ENCODE peak calls at places on chromosomes 5 and 9, in eight cellular contexts. One of them, this sample, is unnamed.

GRCh38 chr9:98214811-98215210 is 22.4 kb upstream of the CORO2A start:
- DNase-seq in caudate nucleus: no peak
- DNase-seq in NCI-H460: no peak
- DNase-seq in EL: no peak
- DNase-seq in adrenal gland: peak
- DNase-seq in NCI-H1048: no peak
- DNase-seq in omental fat pad: no peak
- DNase-seq in frontal cortex: no peak
- DNase-seq in this sample: no peak

GRCh38 chr5:173941758-173942401 is 47.1 kb upstream of the C5orf47 start:
- DNase-seq in caudate nucleus: no peak
- DNase-seq in NCI-H460: no peak
- DNase-seq in EL: no peak
- DNase-seq in adrenal gland: no peak
- DNase-seq in NCI-H1048: no peak
- DNase-seq in omental fat pad: no peak
- DNase-seq in frontal cortex: no peak
- DNase-seq in this sample: no peak

GRCh38 chr9:108489567-108489966 is 366.2 kb downstream of the ACTL7B start:
- DNase-seq in caudate nucleus: no peak
- DNase-seq in NCI-H460: no peak
- DNase-seq in EL: no peak
- DNase-seq in adrenal gland: no peak
- DNase-seq in NCI-H1048: no peak
- DNase-seq in omental fat pad: no peak
- DNase-seq in frontal cortex: no peak
- DNase-seq in this sample: no peak

GRCh38 chr5:9498541-9499497 is 47.1 kb downstream of the SEMA5A start:
- DNase-seq in caudate nucleus: no peak
- DNase-seq in NCI-H460: peak
- DNase-seq in EL: peak
- DNase-seq in adrenal gland: no peak
- DNase-seq in NCI-H1048: no peak
- DNase-seq in omental fat pad: no peak
- DNase-seq in frontal cortex: no peak
- DNase-seq in this sample: no peak

GRCh38 chr5:71737931-71738539 is 19.0 kb downstream of the CARTPT start:
- DNase-seq in caudate nucleus: no peak
- DNase-seq in NCI-H460: no peak
- DNase-seq in EL: no peak
- DNase-seq in adrenal gland: no peak
- DNase-seq in NCI-H1048: no peak
- DNase-seq in omental fat pad: no peak
- DNase-seq in frontal cortex: no peak
- DNase-seq in this sample: no peak

GRCh38 chr9:105299190-105299854 is 54.9 kb downstream of the SLC44A1 start:
- DNase-seq in caudate nucleus: peak
- DNase-seq in NCI-H460: peak
- DNase-seq in EL: peak
- DNase-seq in adrenal gland: no peak
- DNase-seq in NCI-H1048: no peak
- DNase-seq in omental fat pad: no peak
- DNase-seq in frontal cortex: no peak
- DNase-seq in this sample: no peak

GRCh38 chr5:125409496-125410351 is 663.3 kb upstream of the ZNF608 start:
- DNase-seq in caudate nucleus: no peak
- DNase-seq in NCI-H460: peak
- DNase-seq in EL: peak
- DNase-seq in adrenal gland: no peak
- DNase-seq in NCI-H1048: no peak
- DNase-seq in omental fat pad: no peak
- DNase-seq in frontal cortex: no peak
- DNase-seq in this sample: no peak

GRCh38 chr5:36870399-36871040 is 6.0 kb upstream of the NIPBL start:
- DNase-seq in caudate nucleus: no peak
- DNase-seq in NCI-H460: peak
- DNase-seq in EL: peak
- DNase-seq in adrenal gland: no peak
- DNase-seq in NCI-H1048: peak
- DNase-seq in omental fat pad: no peak
- DNase-seq in frontal cortex: no peak
- DNase-seq in this sample: no peak

GRCh38 chr5:75461679-75462078 is 49.8 kb downstream of the CERT1 start:
- DNase-seq in caudate nucleus: no peak
- DNase-seq in NCI-H460: no peak
- DNase-seq in EL: peak
- DNase-seq in adrenal gland: no peak
- DNase-seq in NCI-H1048: no peak
- DNase-seq in omental fat pad: no peak
- DNase-seq in frontal cortex: no peak
- DNase-seq in this sample: no peak

GRCh38 chr9:33107762-33108161 is 31.3 kb upstream of the SMU1 start:
- DNase-seq in caudate nucleus: no peak
- DNase-seq in NCI-H460: no peak
- DNase-seq in EL: no peak
- DNase-seq in adrenal gland: no peak
- DNase-seq in NCI-H1048: no peak
- DNase-seq in omental fat pad: no peak
- DNase-seq in frontal cortex: no peak
- DNase-seq in this sample: no peak

GRCh38 chr5:59893436-59894227 is at the start of gene PDE4D:
- DNase-seq in caudate nucleus: peak
- DNase-seq in NCI-H460: no peak
- DNase-seq in EL: peak
- DNase-seq in adrenal gland: peak
- DNase-seq in NCI-H1048: no peak
- DNase-seq in omental fat pad: no peak
- DNase-seq in frontal cortex: peak
- DNase-seq in this sample: peak

GRCh38 chr9:14068690-14069089 is 245.3 kb downstream of the NFIB start:
- DNase-seq in caudate nucleus: no peak
- DNase-seq in NCI-H460: no peak
- DNase-seq in EL: no peak
- DNase-seq in adrenal gland: no peak
- DNase-seq in NCI-H1048: no peak
- DNase-seq in omental fat pad: no peak
- DNase-seq in frontal cortex: no peak
- DNase-seq in this sample: no peak

GRCh38 chr5:142876817-142877216 is 106.6 kb downstream of the ARHGAP26 start:
- DNase-seq in caudate nucleus: no peak
- DNase-seq in NCI-H460: no peak
- DNase-seq in EL: no peak
- DNase-seq in adrenal gland: no peak
- DNase-seq in NCI-H1048: no peak
- DNase-seq in omental fat pad: no peak
- DNase-seq in frontal cortex: no peak
- DNase-seq in this sample: no peak

GRCh38 chr5:5424736-5425135 is 2.3 kb downstream of the ICE1 start:
- DNase-seq in caudate nucleus: no peak
- DNase-seq in NCI-H460: no peak
- DNase-seq in EL: no peak
- DNase-seq in adrenal gland: no peak
- DNase-seq in NCI-H1048: no peak
- DNase-seq in omental fat pad: no peak
- DNase-seq in frontal cortex: no peak
- DNase-seq in this sample: no peak

GRCh38 chr9:95272830-95273229 is 44.7 kb downstream of the FANCC start:
- DNase-seq in caudate nucleus: no peak
- DNase-seq in NCI-H460: no peak
- DNase-seq in EL: no peak
- DNase-seq in adrenal gland: no peak
- DNase-seq in NCI-H1048: no peak
- DNase-seq in omental fat pad: no peak
- DNase-seq in frontal cortex: no peak
- DNase-seq in this sample: no peak

GRCh38 chr5:112342364-112342763 is 76.7 kb downstream of the EPB41L4A start:
- DNase-seq in caudate nucleus: no peak
- DNase-seq in NCI-H460: no peak
- DNase-seq in EL: no peak
- DNase-seq in adrenal gland: no peak
- DNase-seq in NCI-H1048: no peak
- DNase-seq in omental fat pad: no peak
- DNase-seq in frontal cortex: no peak
- DNase-seq in this sample: no peak

GRCh38 chr9:105994970-105995369 is 300.6 kb downstream of the TMEM38B start:
- DNase-seq in caudate nucleus: no peak
- DNase-seq in NCI-H460: no peak
- DNase-seq in EL: peak
- DNase-seq in adrenal gland: no peak
- DNase-seq in NCI-H1048: no peak
- DNase-seq in omental fat pad: no peak
- DNase-seq in frontal cortex: no peak
- DNase-seq in this sample: no peak

GRCh38 chr5:66742896-66743247 is 146.7 kb downstream of the MAST4 start:
- DNase-seq in caudate nucleus: no peak
- DNase-seq in NCI-H460: no peak
- DNase-seq in EL: no peak
- DNase-seq in adrenal gland: peak
- DNase-seq in NCI-H1048: no peak
- DNase-seq in omental fat pad: no peak
- DNase-seq in frontal cortex: no peak
- DNase-seq in this sample: no peak

GRCh38 chr5:174623018-174623417 is 101.4 kb upstream of the MSX2 start:
- DNase-seq in caudate nucleus: no peak
- DNase-seq in NCI-H460: no peak
- DNase-seq in EL: no peak
- DNase-seq in adrenal gland: no peak
- DNase-seq in NCI-H1048: no peak
- DNase-seq in omental fat pad: no peak
- DNase-seq in frontal cortex: no peak
- DNase-seq in this sample: no peak